ENCODE peak calls at places on chromosomes 3 and 15, in seven cellular contexts. M is coronary artery, G is AG10803, T is AG09309, K is heart right ventricle, Y is hepatocyte, L is HFFc6. I is an unnamed sample.

GRCh38 chr15:49064884-49065283 is 18.6 kb upstream of the SECISBP2L start:
- DNase-seq in M (no peak), G (no peak), T (no peak), K (no peak), Y (no peak), L (no peak), I (no peak)

GRCh38 chr15:43769584-43770228 is 7.1 kb downstream of the ELL3 start:
- DNase-seq in M (no peak), G (peak), T (no peak), K (peak), Y (peak), L (peak), I (no peak)

GRCh38 chr15:66854012-66854965 is 152.3 kb downstream of the SMAD6 start:
- DNase-seq in M (peak), G (no peak), T (no peak), K (no peak), Y (no peak), L (no peak), I (no peak)

GRCh38 chr3:188026191-188026968 is 127.6 kb upstream of the LPP start:
- DNase-seq in M (no peak), G (no peak), T (no peak), K (no peak), Y (peak), L (no peak), I (no peak)

GRCh38 chr3:5022187-5022965 is 43.1 kb downstream of the BHLHE40 start:
- DNase-seq in M (no peak), G (no peak), T (no peak), K (no peak), Y (no peak), L (no peak), I (no peak)

GRCh38 chr3:157354722-157355121 is 81.9 kb upstream of the PTX3 start:
- DNase-seq in M (no peak), G (no peak), T (no peak), K (no peak), Y (peak), L (peak), I (no peak)

GRCh38 chr15:99421172-99421656 is 144.6 kb upstream of the MEF2A start:
- DNase-seq in M (no peak), G (no peak), T (no peak), K (peak), Y (peak), L (no peak), I (no peak)

GRCh38 chr3:78707094-78707493 is 1060.7 kb downstream of the ROBO1 start:
- DNase-seq in M (no peak), G (no peak), T (no peak), K (no peak), Y (no peak), L (no peak), I (no peak)

GRCh38 chr15:101194246-101195138 is 57.4 kb downstream of the CHSY1 start:
- DNase-seq in M (no peak), G (peak), T (no peak), K (no peak), Y (no peak), L (no peak), I (no peak)

GRCh38 chr3:135784557-135784956 is 181.0 kb upstream of the PPP2R3A start:
- DNase-seq in M (no peak), G (no peak), T (no peak), K (no peak), Y (no peak), L (no peak), I (no peak)

GRCh38 chr3:49723301-49723630 is 485 bp downstream of the GMPPB start:
- DNase-seq in M (peak), G (peak), T (no peak), K (no peak), Y (peak), L (peak), I (peak)

GRCh38 chr3:117355566-117355965 is 646.0 kb downstream of the TUSC7 start:
- DNase-seq in M (no peak), G (peak), T (no peak), K (no peak), Y (peak), L (no peak), I (no peak)

GRCh38 chr3:170149016-170149415 is 32.5 kb downstream of the PHC3 start:
- DNase-seq in M (no peak), G (no peak), T (no peak), K (no peak), Y (no peak), L (no peak), I (no peak)

GRCh38 chr3:71458895-71459294 is 124.6 kb downstream of the FOXP1 start:
- DNase-seq in M (no peak), G (no peak), T (no peak), K (no peak), Y (no peak), L (no peak), I (no peak)

GRCh38 chr3:143109861-143110260 is 9.7 kb upstream of the CHST2 start:
- DNase-seq in M (no peak), G (no peak), T (no peak), K (no peak), Y (no peak), L (no peak), I (no peak)
- TF ChIP-seq CTCF in M (no peak), G (no peak), T (no peak), K (no peak), Y (no peak), L (no peak), I (no peak)

GRCh38 chr3:127982155-127982554 is 67.1 kb downstream of the KBTBD12 start:
- DNase-seq in M (no peak), G (no peak), T (no peak), K (no peak), Y (no peak), L (no peak), I (no peak)
- TF ChIP-seq CTCF in M (no peak), G (no peak), T (no peak), K (no peak), Y (no peak), L (no peak), I (no peak)

GRCh38 chr15:32855942-32856341 is 138.1 kb downstream of the GREM1 start:
- DNase-seq in M (no peak), G (peak), T (peak), K (peak), Y (peak), L (peak), I (no peak)
- TF ChIP-seq CTCF in M (no peak), G (peak), T (no peak), K (no peak), Y (no peak), L (no peak), I (no peak)

DNA sequence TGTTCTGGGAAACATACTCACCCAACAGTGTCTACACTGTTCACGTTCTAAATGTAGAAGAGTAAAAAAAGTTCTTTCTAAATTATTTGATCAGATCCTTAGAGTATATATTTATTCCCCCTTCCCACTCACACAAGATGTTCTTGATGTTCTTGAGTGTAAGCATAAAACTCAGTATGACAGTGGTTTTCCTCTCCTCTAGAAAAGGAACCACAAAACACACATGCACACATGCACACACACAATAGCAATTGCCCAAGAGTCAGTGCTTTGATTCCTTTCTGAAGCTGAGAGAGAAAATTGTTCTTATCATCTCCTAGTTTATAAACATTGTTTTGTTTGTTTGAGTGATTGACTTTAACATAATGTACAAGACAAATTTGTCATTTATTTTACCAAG is 123.2 kb upstream of the PHLDB2 start:
- DNase-seq in M (no peak), G (no peak), T (no peak), K (no peak), Y (no peak), L (no peak), I (no peak)
- TF ChIP-seq CTCF in M (no peak), G (no peak), T (no peak), K (no peak), Y (no peak), L (no peak), I (no peak)

GRCh38 chr15:91852741-91853500 is 587 bp upstream of the SLCO3A1 start:
- DNase-seq in M (peak), G (peak), T (peak), K (peak), Y (peak), L (peak), I (peak)
- TF ChIP-seq CTCF in M (peak), G (peak), T (peak), K (peak), Y (peak), L (peak), I (peak)

GRCh38 chr3:46372492-46373359 is 2.0 kb downstream of the CCR5 start:
- DNase-seq in M (no peak), G (peak), T (peak), K (no peak), Y (peak), L (peak), I (no peak)
- TF ChIP-seq CTCF in M (no peak), G (peak), T (peak), K (peak), Y (peak), L (peak), I (peak)

I was measured in suprapubic skin.